ENCODE peak calls at places on chromosome 21, in five cellular contexts. One of them, this sample, is unnamed.

GRCh38 chr21:42848932-42849758 is 30.2 kb downstream of the WDR4 start:
- DNase-seq in EL: no peak
- DNase-seq in brain microvascular endothelial cell: no peak
- DNase-seq in activated effector memory CD4-positive, alpha-beta T cell treated with Interleukin-2 at 50 U/mL for 16 hours: no peak
- DNase-seq in iPS-NIHi11: no peak
- DNase-seq in this sample: no peak

GRCh38 chr21:26443867-26444266 is 129.2 kb downstream of the CYYR1 start:
- DNase-seq in EL: no peak
- DNase-seq in iPS-NIHi11: no peak
- DNase-seq in brain microvascular endothelial cell: no peak
- DNase-seq in activated effector memory CD4-positive, alpha-beta T cell treated with Interleukin-2 at 50 U/mL for 16 hours: no peak
- DNase-seq in this sample: no peak

GRCh38 chr21:46253610-46254124 is 25.1 kb upstream of the LSS start:
- DNase-seq in iPS-NIHi11: no peak
- DNase-seq in brain microvascular endothelial cell: no peak
- DNase-seq in EL: no peak
- DNase-seq in activated effector memory CD4-positive, alpha-beta T cell treated with Interleukin-2 at 50 U/mL for 16 hours: peak; percentile 8
- DNase-seq in this sample: peak; percentile 53

GRCh38 chr21:23016617-23017016 is 2018.4 kb downstream of the NCAM2 start:
- DNase-seq in activated effector memory CD4-positive, alpha-beta T cell treated with Interleukin-2 at 50 U/mL for 16 hours: no peak
- DNase-seq in brain microvascular endothelial cell: no peak
- DNase-seq in iPS-NIHi11: peak; percentile 6
- DNase-seq in EL: no peak
- DNase-seq in this sample: no peak

GRCh38 chr21:17524635-17525034 is 11.8 kb downstream of the CXADR start:
- DNase-seq in activated effector memory CD4-positive, alpha-beta T cell treated with Interleukin-2 at 50 U/mL for 16 hours: no peak
- DNase-seq in brain microvascular endothelial cell: no peak
- DNase-seq in iPS-NIHi11: no peak
- DNase-seq in EL: no peak
- DNase-seq in this sample: no peak

GRCh38 chr21:45533731-45534571 is 8.3 kb downstream of the SLC19A1 start:
- DNase-seq in iPS-NIHi11: no peak
- DNase-seq in brain microvascular endothelial cell: no peak
- DNase-seq in EL: no peak
- DNase-seq in activated effector memory CD4-positive, alpha-beta T cell treated with Interleukin-2 at 50 U/mL for 16 hours: no peak
- DNase-seq in this sample: no peak

GRCh38 chr21:45981154-45981606 is 390 bp upstream of the COL6A1 start:
- DNase-seq in iPS-NIHi11: peak; percentile 89
- DNase-seq in brain microvascular endothelial cell: peak; percentile 81
- DNase-seq in activated effector memory CD4-positive, alpha-beta T cell treated with Interleukin-2 at 50 U/mL for 16 hours: peak; percentile 43
- DNase-seq in EL: peak; percentile 89
- DNase-seq in this sample: peak; percentile 43

GRCh38 chr21:46454634-46455390 is 3.9 kb upstream of the DIP2A start:
- DNase-seq in EL: no peak
- DNase-seq in iPS-NIHi11: no peak
- DNase-seq in activated effector memory CD4-positive, alpha-beta T cell treated with Interleukin-2 at 50 U/mL for 16 hours: no peak
- DNase-seq in brain microvascular endothelial cell: no peak
- DNase-seq in this sample: no peak

GRCh38 chr21:17610862-17611261 is 1.8 kb downstream of the BTG3 start:
- DNase-seq in EL: peak; percentile 7
- DNase-seq in iPS-NIHi11: no peak
- DNase-seq in brain microvascular endothelial cell: no peak
- DNase-seq in activated effector memory CD4-positive, alpha-beta T cell treated with Interleukin-2 at 50 U/mL for 16 hours: no peak
- DNase-seq in this sample: no peak

GRCh38 chr21:41211041-41211426 is 43.1 kb downstream of the BACE2 start:
- DNase-seq in iPS-NIHi11: no peak
- DNase-seq in activated effector memory CD4-positive, alpha-beta T cell treated with Interleukin-2 at 50 U/mL for 16 hours: no peak
- DNase-seq in brain microvascular endothelial cell: no peak
- DNase-seq in EL: no peak
- DNase-seq in this sample: no peak

GRCh38 chr21:20004353-20004752 is 993.9 kb upstream of the NCAM2 start:
- DNase-seq in EL: no peak
- DNase-seq in brain microvascular endothelial cell: no peak
- DNase-seq in iPS-NIHi11: peak; percentile 7
- DNase-seq in activated effector memory CD4-positive, alpha-beta T cell treated with Interleukin-2 at 50 U/mL for 16 hours: no peak
- DNase-seq in this sample: no peak

GRCh38 chr21:35281946-35282345 is 232.8 kb upstream of the RUNX1 start:
- DNase-seq in EL: no peak
- DNase-seq in activated effector memory CD4-positive, alpha-beta T cell treated with Interleukin-2 at 50 U/mL for 16 hours: no peak
- DNase-seq in brain microvascular endothelial cell: no peak
- DNase-seq in iPS-NIHi11: no peak
- DNase-seq in this sample: no peak

GRCh38 chr21:43880111-43880985 is 15.3 kb downstream of the AGPAT3 start:
- DNase-seq in iPS-NIHi11: no peak
- DNase-seq in EL: peak; percentile 45
- DNase-seq in brain microvascular endothelial cell: peak; percentile 9
- DNase-seq in activated effector memory CD4-positive, alpha-beta T cell treated with Interleukin-2 at 50 U/mL for 16 hours: no peak
- DNase-seq in this sample: no peak

GRCh38 chr21:46628868-46629267 is 6.6 kb upstream of the PRMT2 start:
- DNase-seq in EL: no peak
- DNase-seq in activated effector memory CD4-positive, alpha-beta T cell treated with Interleukin-2 at 50 U/mL for 16 hours: no peak
- DNase-seq in brain microvascular endothelial cell: no peak
- DNase-seq in iPS-NIHi11: no peak
- DNase-seq in this sample: no peak

GRCh38 chr21:17848228-17848627 is 29.1 kb upstream of the C21orf91 start:
- DNase-seq in activated effector memory CD4-positive, alpha-beta T cell treated with Interleukin-2 at 50 U/mL for 16 hours: no peak
- DNase-seq in brain microvascular endothelial cell: peak; percentile 97
- DNase-seq in EL: peak; percentile 94
- DNase-seq in iPS-NIHi11: no peak
- DNase-seq in this sample: no peak

GRCh38 chr21:43375006-43375826 is 51.7 kb downstream of the SIK1 start:
- DNase-seq in iPS-NIHi11: no peak
- DNase-seq in activated effector memory CD4-positive, alpha-beta T cell treated with Interleukin-2 at 50 U/mL for 16 hours: no peak
- DNase-seq in EL: no peak
- DNase-seq in brain microvascular endothelial cell: no peak
- DNase-seq in this sample: no peak

GRCh38 chr21:45001134-45002095 is 61.6 kb downstream of the SLX9 start:
- DNase-seq in brain microvascular endothelial cell: no peak
- DNase-seq in EL: peak; percentile 83
- DNase-seq in activated effector memory CD4-positive, alpha-beta T cell treated with Interleukin-2 at 50 U/mL for 16 hours: no peak
- DNase-seq in iPS-NIHi11: no peak
- DNase-seq in this sample: no peak

GRCh38 chr21:14080764-14081096 is 130.0 kb downstream of the LIPI start:
- DNase-seq in activated effector memory CD4-positive, alpha-beta T cell treated with Interleukin-2 at 50 U/mL for 16 hours: no peak
- DNase-seq in iPS-NIHi11: no peak
- DNase-seq in brain microvascular endothelial cell: no peak
- DNase-seq in EL: no peak
- DNase-seq in this sample: no peak

GRCh38 chr21:16879479-16879878 is 633.4 kb upstream of the CXADR start:
- DNase-seq in iPS-NIHi11: no peak
- DNase-seq in activated effector memory CD4-positive, alpha-beta T cell treated with Interleukin-2 at 50 U/mL for 16 hours: no peak
- DNase-seq in EL: no peak
- DNase-seq in brain microvascular endothelial cell: no peak
- DNase-seq in this sample: no peak

GRCh38 chr21:35190201-35190701 is 141.1 kb upstream of the RUNX1 start:
- DNase-seq in activated effector memory CD4-positive, alpha-beta T cell treated with Interleukin-2 at 50 U/mL for 16 hours: no peak
- DNase-seq in iPS-NIHi11: no peak
- DNase-seq in brain microvascular endothelial cell: no peak
- DNase-seq in EL: peak; percentile 26
- DNase-seq in this sample: no peak

GRCh38 chr21:36377391-36377842 is 7.8 kb upstream of the CHAF1B start:
- DNase-seq in activated effector memory CD4-positive, alpha-beta T cell treated with Interleukin-2 at 50 U/mL for 16 hours: no peak
- DNase-seq in EL: no peak
- DNase-seq in iPS-NIHi11: no peak
- DNase-seq in brain microvascular endothelial cell: no peak
- DNase-seq in this sample: no peak

GRCh38 chr21:45411810-45412206 is 6.8 kb downstream of the COL18A1 start:
- DNase-seq in iPS-NIHi11: no peak
- DNase-seq in activated effector memory CD4-positive, alpha-beta T cell treated with Interleukin-2 at 50 U/mL for 16 hours: no peak
- DNase-seq in brain microvascular endothelial cell: no peak
- DNase-seq in EL: no peak
- DNase-seq in this sample: no peak

GRCh38 chr21:37565530-37566223 is 199.1 kb downstream of the DYRK1A start:
- DNase-seq in activated effector memory CD4-positive, alpha-beta T cell treated with Interleukin-2 at 50 U/mL for 16 hours: no peak
- DNase-seq in EL: peak; percentile 52
- DNase-seq in iPS-NIHi11: no peak
- DNase-seq in brain microvascular endothelial cell: no peak
- DNase-seq in this sample: no peak

GRCh38 chr21:33330726-33331125 is 6.0 kb downstream of the IFNAR1 start:
- DNase-seq in activated effector memory CD4-positive, alpha-beta T cell treated with Interleukin-2 at 50 U/mL for 16 hours: no peak
- DNase-seq in EL: no peak
- DNase-seq in iPS-NIHi11: no peak
- DNase-seq in brain microvascular endothelial cell: no peak
- DNase-seq in this sample: no peak

GRCh38 chr21:27429612-27430361 is 462.9 kb upstream of the ADAMTS5 start:
- DNase-seq in activated effector memory CD4-positive, alpha-beta T cell treated with Interleukin-2 at 50 U/mL for 16 hours: no peak
- DNase-seq in brain microvascular endothelial cell: no peak
- DNase-seq in EL: peak; percentile 71
- DNase-seq in iPS-NIHi11: no peak
- DNase-seq in this sample: no peak

This sample was measured in naive thymus-derived CD8-positive, alpha-beta T cell.